ENCODE peak calls at places on chromosomes 13 and 19, in seven cellular contexts. One of them, this sample, is unnamed.

GRCh38 chr19:46737761-46738171 is 8.1 kb upstream of the FKRP start:
- DNase-seq in GM23338: no peak
- DNase-seq in GM23248: no peak
- DNase-seq in HCT116: no peak
- DNase-seq in PC-3: no peak
- DNase-seq in MM.1S: no peak
- DNase-seq in hepatocyte: no peak
- DNase-seq in this sample: no peak

GRCh38 chr13:28854657-28855056 is 34.5 kb downstream of the MTUS2 start:
- DNase-seq in GM23338: peak; percentile 45
- DNase-seq in PC-3: no peak
- DNase-seq in GM23248: no peak
- DNase-seq in hepatocyte: no peak
- DNase-seq in HCT116: no peak
- DNase-seq in MM.1S: no peak
- DNase-seq in this sample: no peak

GRCh38 chr19:45547965-45548609 is 36.5 kb downstream of the OPA3 start:
- DNase-seq in GM23248: peak; percentile 86
- DNase-seq in MM.1S: no peak
- DNase-seq in PC-3: peak; percentile 96
- DNase-seq in HCT116: peak; percentile 86
- DNase-seq in GM23338: no peak
- DNase-seq in hepatocyte: peak; percentile 49
- DNase-seq in this sample: no peak

GRCh38 chr19:18202759-18203407 is 959 bp downstream of the RAB3A start:
- DNase-seq in PC-3: peak; percentile 18
- DNase-seq in GM23248: peak; percentile 43
- DNase-seq in hepatocyte: peak; percentile 39
- DNase-seq in GM23338: peak; percentile 84
- DNase-seq in MM.1S: peak; percentile 51
- DNase-seq in HCT116: no peak
- DNase-seq in this sample: peak; percentile 78

GRCh38 chr19:58350001-58350801 is 3.1 kb downstream of the A1BG start:
- DNase-seq in HCT116: no peak
- DNase-seq in GM23248: no peak
- DNase-seq in GM23338: peak; percentile 53
- DNase-seq in MM.1S: no peak
- DNase-seq in hepatocyte: no peak
- DNase-seq in PC-3: no peak
- DNase-seq in this sample: no peak

GRCh38 chr13:66915596-66916185 is 314.4 kb downstream of the PCDH9 start:
- DNase-seq in hepatocyte: no peak
- DNase-seq in MM.1S: no peak
- DNase-seq in GM23338: no peak
- DNase-seq in GM23248: no peak
- DNase-seq in PC-3: peak; percentile 24
- DNase-seq in HCT116: no peak
- DNase-seq in this sample: no peak

GRCh38 chr13:37392389-37392788 is 206.2 kb downstream of the POSTN start:
- DNase-seq in PC-3: no peak
- DNase-seq in hepatocyte: no peak
- DNase-seq in GM23248: no peak
- DNase-seq in HCT116: no peak
- DNase-seq in MM.1S: no peak
- DNase-seq in GM23338: no peak
- DNase-seq in this sample: no peak

GRCh38 chr19:56139847-56140582 is 1.1 kb upstream of the ZNF444 start:
- DNase-seq in PC-3: no peak
- DNase-seq in GM23248: peak; percentile 45
- DNase-seq in MM.1S: no peak
- DNase-seq in hepatocyte: no peak
- DNase-seq in HCT116: no peak
- DNase-seq in GM23338: no peak
- DNase-seq in this sample: no peak

GRCh38 chr13:59531571-59532091 is 632.1 kb downstream of the DIAPH3 start:
- DNase-seq in HCT116: peak; percentile 6
- DNase-seq in MM.1S: no peak
- DNase-seq in hepatocyte: peak; percentile 84
- DNase-seq in PC-3: peak; percentile 77
- DNase-seq in GM23338: peak; percentile 64
- DNase-seq in GM23248: peak; percentile 67
- DNase-seq in this sample: no peak

GRCh38 chr13:90414691-90415596 is 932.5 kb upstream of the MIR17HG start:
- DNase-seq in MM.1S: no peak
- DNase-seq in PC-3: peak; percentile 47
- DNase-seq in hepatocyte: no peak
- DNase-seq in HCT116: peak; percentile 4
- DNase-seq in GM23248: peak; percentile 82
- DNase-seq in GM23338: peak; percentile 19
- DNase-seq in this sample: no peak

GRCh38 chr13:112065867-112066623 is 904 bp upstream of the SOX1 start:
- DNase-seq in HCT116: no peak
- DNase-seq in MM.1S: no peak
- DNase-seq in PC-3: no peak
- DNase-seq in GM23248: no peak
- DNase-seq in hepatocyte: no peak
- DNase-seq in GM23338: peak; percentile 83
- DNase-seq in this sample: no peak

GRCh38 chr13:112065521-112065866 is 1.5 kb upstream of the SOX1 start:
- DNase-seq in hepatocyte: no peak
- DNase-seq in PC-3: no peak
- DNase-seq in MM.1S: no peak
- DNase-seq in GM23248: no peak
- DNase-seq in GM23338: no peak
- DNase-seq in HCT116: no peak
- DNase-seq in this sample: no peak

GRCh38 chr13:112067121-112067741 is at the start of gene SOX1:
- DNase-seq in MM.1S: no peak
- DNase-seq in GM23338: peak; percentile 73
- DNase-seq in GM23248: no peak
- DNase-seq in hepatocyte: no peak
- DNase-seq in PC-3: no peak
- DNase-seq in HCT116: no peak
- DNase-seq in this sample: no peak

GRCh38 chr13:112067871-112068305 is 939 bp downstream of the SOX1 start:
- DNase-seq in MM.1S: no peak
- DNase-seq in HCT116: no peak
- DNase-seq in PC-3: no peak
- DNase-seq in GM23338: peak; percentile 76
- DNase-seq in hepatocyte: no peak
- DNase-seq in GM23248: peak; percentile 23
- DNase-seq in this sample: no peak

DNA sequence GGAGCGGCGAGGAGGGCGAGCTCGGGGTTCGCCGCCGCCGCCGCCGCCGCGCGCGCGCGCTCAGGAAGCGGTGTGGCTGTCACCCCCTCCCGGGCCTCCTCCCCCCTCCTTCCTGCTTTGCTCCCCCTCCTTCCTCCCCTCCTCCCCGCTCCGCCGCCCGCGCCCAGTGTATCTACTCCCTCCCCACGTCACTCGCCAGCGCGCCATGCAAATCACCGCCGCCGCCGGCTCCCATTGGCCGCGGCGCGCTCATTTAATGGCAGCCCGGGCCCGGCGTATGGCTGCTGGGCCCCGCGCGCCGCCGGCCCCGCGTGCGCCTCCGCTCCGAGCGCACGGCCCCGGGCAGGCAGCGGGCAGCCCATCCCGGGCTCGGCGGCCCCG is 335 bp upstream of the SOX1 start:
- DNase-seq in PC-3: no peak
- DNase-seq in MM.1S: no peak
- DNase-seq in GM23248: peak; percentile 34
- DNase-seq in HCT116: no peak
- DNase-seq in GM23338: peak; percentile 92
- DNase-seq in hepatocyte: peak; percentile 47
- DNase-seq in this sample: no peak
- H3K27me3 ChIP-seq in PC-3: peaks cover 17% of the 10 kb centered on the region
- H3K27me3 ChIP-seq in MM.1S: no peaks in the 10 kb centered on the region
- H3K27me3 ChIP-seq in GM23248: peaks cover 73% of the 10 kb centered on the region
- H3K27me3 ChIP-seq in HCT116: peaks cover 6% of the 10 kb centered on the region
- H3K27me3 ChIP-seq in GM23338: peaks cover 95% of the 10 kb centered on the region
- H3K27me3 ChIP-seq in hepatocyte: peaks cover 88% of the 10 kb centered on the region
- H3K27me3 ChIP-seq in this sample: no peaks in the 10 kb centered on the region

DNA sequence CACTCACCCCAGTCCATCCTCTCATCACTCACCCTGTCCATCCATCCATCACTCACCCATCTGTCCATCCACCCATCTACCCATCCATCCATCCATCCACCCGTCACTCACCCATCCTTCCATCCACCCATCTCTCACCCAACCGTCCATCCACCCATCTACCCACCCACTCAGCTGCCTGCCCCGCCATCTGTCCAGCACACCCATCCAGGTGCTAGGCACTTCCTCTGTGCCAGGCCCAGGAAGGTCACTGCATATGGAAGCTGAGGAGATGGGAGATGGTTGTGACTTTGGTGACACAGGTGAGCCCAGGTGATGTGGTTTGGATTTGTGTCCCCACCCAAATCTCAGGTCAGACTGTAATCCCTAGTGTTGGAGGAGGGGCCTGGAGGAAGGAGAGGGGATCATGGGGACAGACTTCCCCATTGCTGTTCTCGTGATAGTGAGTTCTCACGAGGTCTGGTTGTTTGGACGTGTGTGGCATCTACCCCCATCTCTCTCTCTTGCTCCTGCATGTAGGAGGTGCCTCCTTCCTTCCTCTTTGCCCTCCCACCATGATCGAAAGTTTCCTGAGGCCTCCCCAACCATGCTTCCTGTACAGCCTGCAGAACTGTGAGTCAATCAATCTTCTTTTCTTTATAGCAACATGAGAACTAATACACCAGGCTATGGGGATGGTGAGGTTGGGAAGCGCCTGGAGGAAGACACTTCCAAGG is 15.9 kb upstream of the C13orf46 start:
- DNase-seq in MM.1S: no peak
- DNase-seq in hepatocyte: no peak
- DNase-seq in HCT116: no peak
- DNase-seq in GM23248: no peak
- DNase-seq in PC-3: no peak
- DNase-seq in GM23338: no peak
- DNase-seq in this sample: no peak
- H3K36me3 ChIP-seq in MM.1S: peaks cover 13% of the 10 kb centered on the region
- H3K36me3 ChIP-seq in hepatocyte: no peaks in the 10 kb centered on the region
- H3K36me3 ChIP-seq in HCT116: peaks cover 2% of the 10 kb centered on the region
- H3K36me3 ChIP-seq in GM23248: peaks cover 22% of the 10 kb centered on the region
- H3K36me3 ChIP-seq in PC-3: peaks cover 4% of the 10 kb centered on the region
- H3K36me3 ChIP-seq in GM23338: peaks cover 12% of the 10 kb centered on the region
- H3K36me3 ChIP-seq in this sample: no peaks in the 10 kb centered on the region

DNA sequence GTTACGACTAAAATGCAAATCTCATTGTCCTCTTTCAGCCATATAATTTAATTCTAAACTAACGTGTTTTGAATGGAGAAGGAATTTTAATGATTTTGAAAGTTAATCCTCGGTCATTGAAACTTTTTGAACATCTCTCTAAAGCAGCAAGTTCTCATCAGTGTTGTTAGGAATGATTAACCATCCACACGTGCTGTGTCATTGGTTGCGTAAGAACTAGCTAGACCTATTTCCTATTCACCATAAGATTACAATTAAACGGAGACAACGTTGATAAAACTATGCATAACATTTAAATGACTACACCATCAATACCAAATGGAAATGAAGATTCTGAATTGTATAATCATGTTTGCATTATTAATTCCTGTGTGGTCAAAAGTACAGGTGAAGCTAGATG is 155.6 kb upstream of the IRS2 start:
- DNase-seq in PC-3: no peak
- DNase-seq in GM23248: peak; percentile 82
- DNase-seq in GM23338: no peak
- DNase-seq in hepatocyte: no peak
- DNase-seq in HCT116: no peak
- DNase-seq in MM.1S: no peak
- DNase-seq in this sample: no peak
- H3K9me2 ChIP-seq in PC-3: no peaks in the 10 kb centered on the region
- H3K9me2 ChIP-seq in GM23248: no peaks in the 10 kb centered on the region
- H3K9me2 ChIP-seq in GM23338: peaks cover 9% of the 10 kb centered on the region
- H3K9me2 ChIP-seq in hepatocyte: no peaks in the 10 kb centered on the region
- H3K9me2 ChIP-seq in HCT116: no peaks in the 10 kb centered on the region
- H3K9me2 ChIP-seq in MM.1S: no peaks in the 10 kb centered on the region
- H3K9me2 ChIP-seq in this sample: no peaks in the 10 kb centered on the region

GRCh38 chr13:45909724-45910123 is 58.2 kb upstream of the SIAH3 start:
- DNase-seq in GM23338: no peak
- DNase-seq in PC-3: no peak
- DNase-seq in HCT116: no peak
- DNase-seq in hepatocyte: no peak
- DNase-seq in GM23248: no peak
- DNase-seq in MM.1S: no peak
- DNase-seq in this sample: no peak

GRCh38 chr13:45909089-45909488 is 57.5 kb upstream of the SIAH3 start:
- DNase-seq in HCT116: no peak
- DNase-seq in GM23248: no peak
- DNase-seq in GM23338: no peak
- DNase-seq in MM.1S: no peak
- DNase-seq in hepatocyte: no peak
- DNase-seq in PC-3: no peak
- DNase-seq in this sample: no peak

GRCh38 chr13:45907501-45907900 is 55.9 kb upstream of the SIAH3 start:
- DNase-seq in GM23248: no peak
- DNase-seq in MM.1S: no peak
- DNase-seq in GM23338: no peak
- DNase-seq in hepatocyte: no peak
- DNase-seq in PC-3: no peak
- DNase-seq in HCT116: no peak
- DNase-seq in this sample: no peak
- H3K27me3 ChIP-seq in GM23248: peaks cover 5% of the 10 kb centered on the region
- H3K27me3 ChIP-seq in MM.1S: no peaks in the 10 kb centered on the region
- H3K27me3 ChIP-seq in GM23338: no peaks in the 10 kb centered on the region
- H3K27me3 ChIP-seq in hepatocyte: peaks cover 6% of the 10 kb centered on the region
- H3K27me3 ChIP-seq in PC-3: no peaks in the 10 kb centered on the region
- H3K27me3 ChIP-seq in HCT116: no peaks in the 10 kb centered on the region
- H3K27me3 ChIP-seq in this sample: no peaks in the 10 kb centered on the region

GRCh38 chr19:8109890-8110662 is 39.3 kb downstream of the FBN3 start:
- DNase-seq in MM.1S: no peak
- DNase-seq in GM23338: no peak
- DNase-seq in HCT116: no peak
- DNase-seq in hepatocyte: no peak
- DNase-seq in GM23248: no peak
- DNase-seq in PC-3: no peak
- DNase-seq in this sample: no peak

GRCh38 chr19:8115805-8116396 is 33.5 kb downstream of the FBN3 start:
- DNase-seq in PC-3: no peak
- DNase-seq in hepatocyte: no peak
- DNase-seq in GM23338: no peak
- DNase-seq in HCT116: no peak
- DNase-seq in MM.1S: no peak
- DNase-seq in GM23248: no peak
- DNase-seq in this sample: no peak

GRCh38 chr19:8110931-8111330 is 38.5 kb downstream of the FBN3 start:
- DNase-seq in HCT116: no peak
- DNase-seq in MM.1S: no peak
- DNase-seq in GM23248: no peak
- DNase-seq in GM23338: no peak
- DNase-seq in PC-3: no peak
- DNase-seq in hepatocyte: no peak
- DNase-seq in this sample: no peak

GRCh38 chr19:8111376-8111775 is 38.0 kb downstream of the FBN3 start:
- DNase-seq in GM23248: no peak
- DNase-seq in PC-3: no peak
- DNase-seq in GM23338: no peak
- DNase-seq in HCT116: no peak
- DNase-seq in hepatocyte: no peak
- DNase-seq in MM.1S: no peak
- DNase-seq in this sample: no peak

GRCh38 chr19:8113017-8113416 is 36.4 kb downstream of the FBN3 start:
- DNase-seq in PC-3: peak; percentile 36
- DNase-seq in hepatocyte: peak; percentile 58
- DNase-seq in GM23338: peak; percentile 21
- DNase-seq in HCT116: no peak
- DNase-seq in MM.1S: no peak
- DNase-seq in GM23248: no peak
- DNase-seq in this sample: no peak
- H3K36me3 ChIP-seq in PC-3: no peaks in the 10 kb centered on the region
- H3K36me3 ChIP-seq in hepatocyte: no peaks in the 10 kb centered on the region
- H3K36me3 ChIP-seq in GM23338: peaks cover 6% of the 10 kb centered on the region
- H3K36me3 ChIP-seq in HCT116: no peaks in the 10 kb centered on the region
- H3K36me3 ChIP-seq in MM.1S: no peaks in the 10 kb centered on the region
- H3K36me3 ChIP-seq in GM23248: no peaks in the 10 kb centered on the region
- H3K36me3 ChIP-seq in this sample: no peaks in the 10 kb centered on the region

This sample was measured in Karpas-422.